ENCODE peak calls at places on chromosome 1, in seven cellular contexts. H is left cardiac atrium, E is choroid plexus epithelial cell, P is BJ, Q is GDM1, U is astrocyte of the spinal cord, F is NCI-H1930. J is an unnamed sample.

GRCh38 chr1:215507119-215507518 is 60.0 kb upstream of the KCTD3 start:
- DNase-seq in H (no peak), E (peak), P (no peak), Q (no peak), U (peak), F (no peak), J (no peak)

GRCh38 chr1:167650266-167651160 is 20.5 kb downstream of the RCSD1 start:
- DNase-seq in H (peak), E (no peak), P (no peak), Q (peak), U (no peak), F (no peak), J (no peak)

GRCh38 chr1:11501491-11501897 is 22.5 kb downstream of the DISP3 start:
- DNase-seq in H (peak), E (no peak), P (no peak), Q (no peak), U (no peak), F (no peak), J (no peak)

GRCh38 chr1:29256979-29257804 is 20.9 kb downstream of the PTPRU start:
- DNase-seq in H (no peak), E (peak), P (no peak), Q (no peak), U (peak), F (no peak), J (no peak)

GRCh38 chr1:167186198-167186750 is 34.4 kb upstream of the POU2F1 start:
- DNase-seq in H (peak), E (no peak), P (no peak), Q (no peak), U (no peak), F (no peak), J (no peak)

GRCh38 chr1:230211436-230212145 is 144.6 kb downstream of the GALNT2 start:
- DNase-seq in H (no peak), E (no peak), P (no peak), Q (no peak), U (no peak), F (no peak), J (no peak)

GRCh38 chr1:37240897-37241296 is 206.6 kb upstream of the GRIK3 start:
- DNase-seq in H (no peak), E (no peak), P (no peak), Q (no peak), U (no peak), F (no peak), J (no peak)

GRCh38 chr1:233614743-233615521 is 1.0 kb downstream of the KCNK1 start:
- DNase-seq in H (peak), E (no peak), P (no peak), Q (no peak), U (no peak), F (no peak), J (no peak)

GRCh38 chr1:117598489-117598888 is 7.4 kb upstream of the TENT5C start:
- DNase-seq in H (no peak), E (no peak), P (no peak), Q (no peak), U (no peak), F (no peak), J (no peak)

GRCh38 chr1:24490101-24490781 is 12.4 kb upstream of the RCAN3 start:
- DNase-seq in H (no peak), E (no peak), P (no peak), Q (no peak), U (no peak), F (no peak), J (no peak)

GRCh38 chr1:92480813-92481597 is 5.7 kb downstream of the GFI1 start:
- DNase-seq in H (no peak), E (no peak), P (no peak), Q (no peak), U (no peak), F (no peak), J (no peak)

GRCh38 chr1:40312238-40313205 is 4.6 kb downstream of the COL9A2 start:
- DNase-seq in H (no peak), E (no peak), P (no peak), Q (no peak), U (no peak), F (no peak), J (no peak)

GRCh38 chr1:81681570-81681969 is 119.2 kb upstream of the ADGRL2 start:
- DNase-seq in H (no peak), E (peak), P (no peak), Q (no peak), U (no peak), F (no peak), J (no peak)

GRCh38 chr1:30402031-30402430 is 321.4 kb downstream of the MATN1 start:
- DNase-seq in H (no peak), E (no peak), P (no peak), Q (no peak), U (no peak), F (no peak), J (no peak)

GRCh38 chr1:1040004-1040991 is 20.4 kb downstream of the AGRN start:
- DNase-seq in H (peak), E (peak), P (no peak), Q (peak), U (peak), F (peak), J (no peak)

GRCh38 chr1:214604543-214604942 is 1.5 kb downstream of the CENPF start:
- DNase-seq in H (no peak), E (peak), P (no peak), Q (no peak), U (no peak), F (no peak), J (no peak)

GRCh38 chr1:64228181-64228957 is 24.9 kb downstream of the UBE2U start:
- DNase-seq in H (no peak), E (peak), P (no peak), Q (no peak), U (peak), F (no peak), J (no peak)

GRCh38 chr1:247638781-247639180 is 33.4 kb downstream of the OR2G3 start:
- DNase-seq in H (no peak), E (no peak), P (no peak), Q (no peak), U (no peak), F (no peak), J (no peak)

GRCh38 chr1:100115524-100115923 is 17.2 kb downstream of the SASS6 start:
- DNase-seq in H (no peak), E (no peak), P (no peak), Q (no peak), U (no peak), F (no peak), J (no peak)

GRCh38 chr1:119674110-119674509 is 26.0 kb upstream of the ZNF697 start:
- DNase-seq in H (no peak), E (peak), P (no peak), Q (no peak), U (no peak), F (no peak), J (no peak)

GRCh38 chr1:204350857-204351573 is 8.7 kb downstream of the PLEKHA6 start:
- DNase-seq in H (peak), E (peak), P (peak), Q (no peak), U (peak), F (peak), J (peak)

GRCh38 chr1:19974822-19975416 is 4.5 kb downstream of the PLA2G2A start:
- DNase-seq in H (peak), E (peak), P (peak), Q (no peak), U (peak), F (peak), J (no peak)

GRCh38 chr1:218673170-218673569 is 328.0 kb downstream of the TGFB2 start:
- DNase-seq in H (no peak), E (no peak), P (no peak), Q (no peak), U (no peak), F (no peak), J (no peak)

GRCh38 chr1:43977376-43978263 is 1.4 kb upstream of the B4GALT2 start:
- DNase-seq in H (no peak), E (no peak), P (no peak), Q (no peak), U (no peak), F (no peak), J (no peak)

GRCh38 chr1:3275471-3276340 is 178.8 kb upstream of the ARHGEF16 start:
- DNase-seq in H (no peak), E (peak), P (peak), Q (no peak), U (peak), F (no peak), J (peak)

J was measured in brain pericyte.